ENCODE peak calls at places on chromosomes 16 and 17, in six cellular contexts. One of them, this sample, is unnamed.

GRCh38 chr17:13204607-13205237 is 186.9 kb upstream of the ELAC2 start:
- DNase-seq in PC-3: peak; percentile 34
- DNase-seq in fibroblast of mammary gland: no peak
- DNase-seq in vagina: no peak
- DNase-seq in cardiac fibroblast: peak; percentile 4
- DNase-seq in Peyer's patch: no peak
- DNase-seq in this sample: no peak

GRCh38 chr16:86490859-86491642 is 19.3 kb upstream of the FOXF1 start:
- DNase-seq in PC-3: peak; percentile 15
- DNase-seq in fibroblast of mammary gland: peak; percentile 79
- DNase-seq in vagina: no peak
- DNase-seq in cardiac fibroblast: no peak
- DNase-seq in Peyer's patch: no peak
- DNase-seq in this sample: no peak

GRCh38 chr17:74737299-74738050 is 419 bp downstream of the RAB37 start:
- DNase-seq in PC-3: peak; percentile 28
- DNase-seq in fibroblast of mammary gland: peak; percentile 9
- DNase-seq in vagina: no peak
- DNase-seq in cardiac fibroblast: peak; percentile 48
- DNase-seq in Peyer's patch: peak; percentile 75
- DNase-seq in this sample: no peak

GRCh38 chr17:13306310-13306962 is 288.6 kb upstream of the ELAC2 start:
- DNase-seq in PC-3: peak; percentile 86
- DNase-seq in fibroblast of mammary gland: peak; percentile 96
- DNase-seq in vagina: no peak
- DNase-seq in cardiac fibroblast: peak; percentile 78
- DNase-seq in Peyer's patch: no peak
- DNase-seq in this sample: peak; percentile 79

GRCh38 chr17:78621720-78622490 is 44.7 kb upstream of the DNAH17 start:
- DNase-seq in PC-3: no peak
- DNase-seq in fibroblast of mammary gland: no peak
- DNase-seq in vagina: no peak
- DNase-seq in cardiac fibroblast: no peak
- DNase-seq in Peyer's patch: no peak
- DNase-seq in this sample: no peak

GRCh38 chr16:30185683-30186421 is 2.5 kb downstream of the CORO1A start:
- DNase-seq in PC-3: no peak
- DNase-seq in fibroblast of mammary gland: no peak
- DNase-seq in vagina: no peak
- DNase-seq in cardiac fibroblast: no peak
- DNase-seq in Peyer's patch: peak; percentile 94
- DNase-seq in this sample: no peak

GRCh38 chr16:58850019-58850626 is 116.0 kb upstream of the GOT2 start:
- DNase-seq in PC-3: no peak
- DNase-seq in fibroblast of mammary gland: no peak
- DNase-seq in vagina: no peak
- DNase-seq in cardiac fibroblast: no peak
- DNase-seq in Peyer's patch: no peak
- DNase-seq in this sample: no peak

GRCh38 chr16:15907863-15908478 is 19.6 kb upstream of the CEP20 start:
- DNase-seq in PC-3: peak; percentile 41
- DNase-seq in fibroblast of mammary gland: peak; percentile 45
- DNase-seq in vagina: no peak
- DNase-seq in cardiac fibroblast: peak; percentile 32
- DNase-seq in Peyer's patch: peak; percentile 77
- DNase-seq in this sample: no peak

GRCh38 chr17:11921296-11921695 is 76.0 kb downstream of the ZNF18 start:
- DNase-seq in PC-3: no peak
- DNase-seq in fibroblast of mammary gland: no peak
- DNase-seq in vagina: no peak
- DNase-seq in cardiac fibroblast: no peak
- DNase-seq in Peyer's patch: no peak
- DNase-seq in this sample: no peak

GRCh38 chr16:19289805-19290490 is 4.4 kb downstream of the CLEC19A start:
- DNase-seq in PC-3: no peak
- DNase-seq in fibroblast of mammary gland: no peak
- DNase-seq in vagina: no peak
- DNase-seq in cardiac fibroblast: no peak
- DNase-seq in Peyer's patch: no peak
- DNase-seq in this sample: no peak

GRCh38 chr17:13885953-13886889 is 183.1 kb upstream of the COX10 start:
- DNase-seq in PC-3: no peak
- DNase-seq in fibroblast of mammary gland: peak; percentile 5
- DNase-seq in vagina: no peak
- DNase-seq in cardiac fibroblast: peak; percentile 1
- DNase-seq in Peyer's patch: no peak
- DNase-seq in this sample: no peak

GRCh38 chr16:27718767-27719445 is 169.0 kb downstream of the KATNIP start:
- DNase-seq in PC-3: no peak
- DNase-seq in fibroblast of mammary gland: no peak
- DNase-seq in vagina: no peak
- DNase-seq in cardiac fibroblast: no peak
- DNase-seq in Peyer's patch: no peak
- DNase-seq in this sample: no peak

GRCh38 chr17:19812407-19812806 is 55.3 kb downstream of the ULK2 start:
- DNase-seq in PC-3: peak; percentile 56
- DNase-seq in fibroblast of mammary gland: peak; percentile 10
- DNase-seq in vagina: no peak
- DNase-seq in cardiac fibroblast: peak; percentile 9
- DNase-seq in Peyer's patch: no peak
- DNase-seq in this sample: peak; percentile 58

GRCh38 chr16:21075252-21075651 is 75.4 kb downstream of the DNAH3 start:
- DNase-seq in PC-3: no peak
- DNase-seq in fibroblast of mammary gland: peak; percentile 38
- DNase-seq in vagina: no peak
- DNase-seq in cardiac fibroblast: no peak
- DNase-seq in Peyer's patch: no peak
- DNase-seq in this sample: no peak

GRCh38 chr17:2468270-2468669 is 43.4 kb downstream of the METTL16 start:
- DNase-seq in PC-3: peak; percentile 2
- DNase-seq in fibroblast of mammary gland: peak; percentile 98
- DNase-seq in vagina: no peak
- DNase-seq in cardiac fibroblast: peak; percentile 83
- DNase-seq in Peyer's patch: no peak
- DNase-seq in this sample: peak; percentile 24

GRCh38 chr16:78198299-78198698 is 98.8 kb downstream of the WWOX start:
- DNase-seq in PC-3: no peak
- DNase-seq in fibroblast of mammary gland: no peak
- DNase-seq in vagina: no peak
- DNase-seq in cardiac fibroblast: no peak
- DNase-seq in Peyer's patch: no peak
- DNase-seq in this sample: no peak

GRCh38 chr17:3894188-3894587 is 1.3 kb upstream of the CAMKK1 start:
- DNase-seq in PC-3: no peak
- DNase-seq in fibroblast of mammary gland: no peak
- DNase-seq in vagina: no peak
- DNase-seq in cardiac fibroblast: no peak
- DNase-seq in Peyer's patch: no peak
- DNase-seq in this sample: no peak

GRCh38 chr17:22267019-22267418 is 574.7 kb downstream of the KCNJ18 start:
- DNase-seq in PC-3: no peak
- DNase-seq in fibroblast of mammary gland: no peak
- DNase-seq in vagina: no peak
- DNase-seq in cardiac fibroblast: no peak
- DNase-seq in Peyer's patch: no peak
- DNase-seq in this sample: no peak

GRCh38 chr17:9837551-9838471 is 12.1 kb downstream of the GLP2R start:
- DNase-seq in PC-3: peak; percentile 90
- DNase-seq in fibroblast of mammary gland: peak; percentile 96
- DNase-seq in vagina: peak; percentile 31
- DNase-seq in cardiac fibroblast: peak; percentile 95
- DNase-seq in Peyer's patch: peak; percentile 47
- DNase-seq in this sample: peak; percentile 35

GRCh38 chr17:78888911-78889496 is 14.0 kb downstream of the CEP295NL start:
- DNase-seq in PC-3: no peak
- DNase-seq in fibroblast of mammary gland: no peak
- DNase-seq in vagina: no peak
- DNase-seq in cardiac fibroblast: no peak
- DNase-seq in Peyer's patch: no peak
- DNase-seq in this sample: no peak

GRCh38 chr16:65038125-65038524 is 83.7 kb downstream of the CDH11 start:
- DNase-seq in PC-3: no peak
- DNase-seq in fibroblast of mammary gland: no peak
- DNase-seq in vagina: no peak
- DNase-seq in cardiac fibroblast: no peak
- DNase-seq in Peyer's patch: no peak
- DNase-seq in this sample: no peak

GRCh38 chr17:15660077-15660476 is 24.0 kb downstream of the TRIM16 start:
- DNase-seq in PC-3: peak; percentile 52
- DNase-seq in fibroblast of mammary gland: no peak
- DNase-seq in vagina: no peak
- DNase-seq in cardiac fibroblast: no peak
- DNase-seq in Peyer's patch: no peak
- DNase-seq in this sample: peak; percentile 27

GRCh38 chr17:70767102-70767701 is 597.9 kb downstream of the KCNJ2 start:
- DNase-seq in PC-3: peak; percentile 57
- DNase-seq in fibroblast of mammary gland: peak; percentile 44
- DNase-seq in vagina: no peak
- DNase-seq in cardiac fibroblast: peak; percentile 74
- DNase-seq in Peyer's patch: no peak
- DNase-seq in this sample: peak; percentile 11

GRCh38 chr16:57878586-57878985 is 76.3 kb upstream of the KIFC3 start:
- DNase-seq in PC-3: no peak
- DNase-seq in fibroblast of mammary gland: no peak
- DNase-seq in vagina: no peak
- DNase-seq in cardiac fibroblast: no peak
- DNase-seq in Peyer's patch: no peak
- DNase-seq in this sample: no peak

DNA sequence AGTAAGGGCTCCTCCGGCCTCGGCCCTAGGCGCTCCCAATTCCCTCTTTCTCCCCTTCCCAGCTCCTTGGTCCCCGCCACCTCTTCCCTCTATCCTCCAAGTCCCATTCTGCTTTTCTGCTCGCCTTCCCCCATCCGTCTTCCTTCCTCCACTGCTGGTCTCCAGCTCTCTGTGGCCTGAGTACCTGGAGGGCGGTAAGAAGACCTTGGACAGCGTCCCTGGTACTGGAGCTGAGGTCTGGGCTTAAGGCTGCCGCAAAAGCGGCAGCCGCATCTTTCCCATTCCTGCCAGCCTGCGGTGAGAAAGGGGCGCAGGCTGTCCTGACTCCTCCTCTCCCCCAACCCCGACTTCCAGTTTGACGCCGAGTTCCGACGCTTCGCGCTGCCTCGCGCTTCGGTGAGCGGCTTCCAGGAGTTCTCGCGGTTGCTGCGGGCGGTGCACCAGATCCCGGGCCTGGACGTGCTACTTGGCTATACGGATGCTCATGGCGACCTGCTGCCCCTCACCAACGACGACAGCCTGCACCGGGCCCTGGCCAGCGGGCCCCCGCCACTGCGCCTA is 421 bp downstream of the PARD6A start:
- DNase-seq in PC-3: peak; percentile 45
- DNase-seq in fibroblast of mammary gland: peak; percentile 28
- DNase-seq in vagina: no peak
- DNase-seq in cardiac fibroblast: no peak
- DNase-seq in Peyer's patch: no peak
- DNase-seq in this sample: no peak
- H3K4me3 ChIP-seq in PC-3: peak overlapping the region; percentile 91
- H3K4me3 ChIP-seq in fibroblast of mammary gland: peak overlapping the region; percentile 42
- H3K4me3 ChIP-seq in vagina: peak overlapping the region; percentile 99
- H3K4me3 ChIP-seq in cardiac fibroblast: peak overlapping the region; percentile 36
- H3K4me3 ChIP-seq in Peyer's patch: peak overlapping the region; percentile 93
- H3K4me3 ChIP-seq in this sample: peak overlapping the region; percentile 53

DNA sequence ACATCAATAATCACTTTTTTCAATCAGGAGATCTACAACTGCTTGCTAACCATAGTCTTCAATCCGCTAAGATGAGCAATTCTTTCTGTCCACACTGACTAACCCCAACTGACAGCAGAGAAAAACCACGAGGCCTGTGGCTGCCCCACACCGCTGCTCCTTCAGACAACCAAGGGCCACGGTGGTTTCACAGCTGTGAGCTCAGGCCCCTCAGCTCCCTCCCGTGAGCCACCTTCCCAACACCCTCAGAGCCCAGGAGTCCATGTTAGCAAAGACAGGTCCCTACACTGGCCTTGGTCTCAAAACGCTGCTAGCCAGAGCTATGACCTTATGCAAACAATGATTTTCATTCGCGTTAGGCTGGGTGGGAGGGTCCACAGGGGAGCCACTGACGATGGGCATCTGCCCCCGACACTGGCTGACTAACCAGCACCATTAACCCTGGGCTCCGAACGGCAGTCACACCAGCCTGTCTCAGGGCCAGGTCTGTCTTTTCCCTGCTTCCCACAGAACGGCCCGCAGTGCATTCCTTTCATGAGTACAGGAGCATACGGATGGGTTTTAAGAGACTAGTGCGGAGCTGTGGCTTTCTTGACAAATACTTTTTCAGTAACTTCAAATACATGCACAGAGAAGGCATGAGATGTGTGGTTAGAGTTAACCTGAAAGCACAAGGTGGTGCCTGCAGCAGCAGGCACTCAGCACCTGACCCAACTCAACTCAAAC is 67.3 kb downstream of the ANKRD11 start:
- DNase-seq in PC-3: peak; percentile 59
- DNase-seq in fibroblast of mammary gland: peak; percentile 80
- DNase-seq in vagina: no peak
- DNase-seq in cardiac fibroblast: no peak
- DNase-seq in Peyer's patch: peak; percentile 75
- DNase-seq in this sample: peak; percentile 41
- H3K4me3 ChIP-seq in PC-3: peak overlapping the region; percentile 21
- H3K4me3 ChIP-seq in fibroblast of mammary gland: no peak overlapping the region
- H3K4me3 ChIP-seq in vagina: no peak overlapping the region
- H3K4me3 ChIP-seq in cardiac fibroblast: peak overlapping the region; percentile 2
- H3K4me3 ChIP-seq in Peyer's patch: no peak overlapping the region
- H3K4me3 ChIP-seq in this sample: no peak overlapping the region

DNA sequence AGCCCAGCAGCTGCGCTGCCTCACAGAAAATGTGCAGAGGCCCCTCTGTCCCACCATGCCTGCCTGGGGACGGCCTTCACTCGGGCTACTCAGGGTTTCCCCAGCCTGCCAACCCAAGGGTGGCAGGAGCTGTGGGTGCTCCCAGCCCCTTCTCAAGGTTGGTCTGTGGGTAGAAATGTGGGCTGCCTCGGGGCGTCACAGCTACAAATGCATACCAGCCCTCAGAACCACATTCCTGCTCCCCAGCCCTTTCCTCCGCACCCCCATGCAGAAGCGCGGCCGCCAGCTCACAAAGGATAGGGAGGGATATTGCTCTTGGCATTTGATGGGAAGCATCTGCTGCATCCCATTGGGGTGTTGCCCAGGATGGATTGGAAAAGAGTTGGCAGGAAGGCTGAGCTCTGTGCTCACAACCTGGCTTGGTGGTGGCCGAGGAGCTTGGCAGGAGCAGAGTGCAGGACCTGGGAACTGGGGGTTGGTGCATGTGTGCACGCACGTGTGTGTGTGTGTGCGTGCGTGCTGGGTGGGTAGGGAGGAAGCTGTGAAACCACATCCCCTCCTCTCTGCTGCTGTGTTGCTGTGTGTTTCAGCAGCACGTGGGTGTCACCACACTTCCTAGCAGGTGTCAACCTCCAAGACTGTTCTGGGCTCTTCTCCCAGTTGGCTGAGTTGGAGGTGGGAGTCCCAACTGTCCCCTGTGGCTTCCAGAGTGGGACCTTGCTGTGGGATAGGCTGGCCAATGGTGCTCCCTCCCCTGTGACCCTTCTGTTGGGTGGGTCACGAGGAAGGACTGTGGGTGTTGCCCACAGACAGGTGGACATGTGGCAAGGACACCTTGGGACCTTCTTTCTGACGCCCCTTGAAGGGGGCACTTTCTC is 304.5 kb downstream of the SEC14L1 start:
- DNase-seq in PC-3: no peak
- DNase-seq in fibroblast of mammary gland: peak; percentile 83
- DNase-seq in vagina: no peak
- DNase-seq in cardiac fibroblast: peak; percentile 88
- DNase-seq in Peyer's patch: peak; percentile 95
- DNase-seq in this sample: peak; percentile 85
- H3K4me3 ChIP-seq in PC-3: no peak overlapping the region
- H3K4me3 ChIP-seq in fibroblast of mammary gland: no peak overlapping the region
- H3K4me3 ChIP-seq in vagina: peak overlapping the region; percentile 5
- H3K4me3 ChIP-seq in cardiac fibroblast: no peak overlapping the region
- H3K4me3 ChIP-seq in Peyer's patch: peak overlapping the region; percentile 25
- H3K4me3 ChIP-seq in this sample: no peak overlapping the region

GRCh38 chr16:82302007-82302733 is 132.1 kb upstream of the MPHOSPH6 start:
- DNase-seq in PC-3: no peak
- DNase-seq in fibroblast of mammary gland: no peak
- DNase-seq in vagina: no peak
- DNase-seq in cardiac fibroblast: no peak
- DNase-seq in Peyer's patch: no peak
- DNase-seq in this sample: no peak
- H3K4me3 ChIP-seq in PC-3: no peak overlapping the region
- H3K4me3 ChIP-seq in fibroblast of mammary gland: no peak overlapping the region
- H3K4me3 ChIP-seq in vagina: no peak overlapping the region
- H3K4me3 ChIP-seq in cardiac fibroblast: no peak overlapping the region
- H3K4me3 ChIP-seq in Peyer's patch: no peak overlapping the region
- H3K4me3 ChIP-seq in this sample: no peak overlapping the region